ENCODE peak calls at places on chromosomes 7 and 10, in five cellular contexts. A is fibroblast of lung, L is HepG2, T is endodermal cell, G is ovary. M is an unnamed sample.

GRCh38 chr10:12419279-12419847 is 70.0 kb downstream of the CAMK1D start:
- DNase-seq in G (peak; percentile 52), T (no peak), A (peak; percentile 100), L (no peak), M (no peak)

GRCh38 chr7:36905836-36906235 is 181.5 kb upstream of the AOAH start:
- DNase-seq in A (no peak), G (no peak), T (peak; percentile 28), L (no peak), M (no peak)

GRCh38 chr7:39624202-39624807 is 933 bp downstream of the RALA start:
- DNase-seq in G (peak; percentile 25), T (no peak), A (peak; percentile 35), L (no peak), M (no peak)

GRCh38 chr10:80500572-80501380 is 36.9 kb upstream of the SH2D4B start:
- DNase-seq in T (no peak), L (no peak), A (no peak), G (peak; percentile 50), M (no peak)

GRCh38 chr7:44215531-44215930 is 14.8 kb downstream of the YKT6 start:
- DNase-seq in A (no peak), L (no peak), T (no peak), G (no peak), M (peak; percentile 26)

GRCh38 chr10:60661627-60662026 is 116.7 kb upstream of the CDK1 start:
- DNase-seq in A (peak; percentile 83), G (no peak), L (no peak), T (peak; percentile 50), M (no peak)

GRCh38 chr7:121931149-121931922 is 58.4 kb downstream of the PTPRZ1 start:
- DNase-seq in A (no peak), G (no peak), T (no peak), L (no peak), M (no peak)

GRCh38 chr10:113550365-113550764 is 2.5 kb upstream of the HABP2 start:
- DNase-seq in L (no peak), A (peak; percentile 61), G (no peak), T (no peak), M (no peak)

GRCh38 chr7:97081901-97082300 is 35.6 kb upstream of the SDHAF3 start:
- DNase-seq in L (no peak), T (no peak), A (no peak), G (no peak), M (no peak)

GRCh38 chr7:92685146-92686042 is 95.2 kb upstream of the FAM133B start:
- DNase-seq in G (no peak), L (no peak), A (no peak), T (no peak), M (no peak)

GRCh38 chr7:115728518-115728917 is 302.0 kb downstream of the TFEC start:
- DNase-seq in G (no peak), A (no peak), T (no peak), L (no peak), M (no peak)

GRCh38 chr7:35805876-35806275 is 5.0 kb downstream of the SEPTIN7 start:
- DNase-seq in T (no peak), A (no peak), L (no peak), G (no peak), M (no peak)

GRCh38 chr10:26242752-26243151 is 26.2 kb downstream of the GAD2 start:
- DNase-seq in A (no peak), T (no peak), L (no peak), G (no peak), M (no peak)

GRCh38 chr7:95509199-95509598 is 23.5 kb downstream of the ASB4 start:
- DNase-seq in T (peak; percentile 70), L (peak; percentile 25), A (peak; percentile 80), G (no peak), M (peak; percentile 57)

GRCh38 chr10:91194497-91195179 is 25.8 kb upstream of the PCGF5 start:
- DNase-seq in A (peak; percentile 72), G (no peak), T (no peak), L (no peak), M (no peak)

GRCh38 chr7:94700926-94701554 is 45.1 kb upstream of the SGCE start:
- DNase-seq in G (no peak), L (peak; percentile 76), T (no peak), A (no peak), M (no peak)

GRCh38 chr7:49852619-49853462 is 79.4 kb downstream of the VWC2 start:
- DNase-seq in T (peak; percentile 89), G (peak; percentile 60), L (peak; percentile 39), A (peak; percentile 24), M (no peak)

GRCh38 chr10:51369903-51370302 is 295.6 kb downstream of the PRKG1 start:
- DNase-seq in A (peak; percentile 56), G (no peak), T (no peak), L (no peak), M (no peak)

GRCh38 chr10:65675236-65675635 is 1250.6 kb upstream of the LRRTM3 start:
- DNase-seq in A (no peak), G (no peak), L (peak; percentile 59), T (no peak), M (no peak)

GRCh38 chr10:71995880-71996597 is 31.8 kb downstream of the CHST3 start:
- DNase-seq in A (no peak), L (no peak), T (no peak), G (no peak), M (no peak)

GRCh38 chr7:115271332-115272235 is 349.7 kb downstream of the MDFIC start:
- DNase-seq in G (no peak), T (no peak), A (peak; percentile 95), L (no peak), M (no peak)

GRCh38 chr7:3995187-3995586 is 686.9 kb upstream of the FOXK1 start:
- DNase-seq in T (peak; percentile 93), G (no peak), L (peak; percentile 19), A (no peak), M (no peak)

GRCh38 chr7:151542606-151543130 is 23.0 kb upstream of the RHEB start:
- DNase-seq in G (no peak), L (no peak), A (no peak), T (no peak), M (no peak)

GRCh38 chr10:126969310-126969709 is 64.1 kb downstream of the DOCK1 start:
- DNase-seq in G (no peak), A (no peak), L (no peak), T (peak; percentile 80), M (no peak)

GRCh38 chr10:99316374-99316773 is 12.8 kb upstream of the CNNM1 start:
- DNase-seq in T (no peak), A (no peak), L (no peak), G (no peak), M (no peak)

GRCh38 chr10:33660329-33660728 is 325.9 kb upstream of the NRP1 start:
- DNase-seq in A (no peak), T (peak; percentile 49), L (no peak), G (no peak), M (no peak)

GRCh38 chr10:33139191-33139646 is 181.2 kb upstream of the ITGB1 start:
- DNase-seq in L (no peak), T (no peak), A (peak; percentile 37), G (no peak), M (no peak)

GRCh38 chr10:75187961-75188426 is 22.6 kb upstream of the VDAC2 start:
- DNase-seq in T (peak; percentile 87), L (peak; percentile 69), G (peak; percentile 46), A (peak; percentile 56), M (peak; percentile 5)

GRCh38 chr10:10818082-10818481 is 199.6 kb upstream of the CELF2 start:
- DNase-seq in T (no peak), G (no peak), L (no peak), A (peak; percentile 53), M (no peak)

GRCh38 chr10:26642896-26643653 is 54.4 kb upstream of the PDSS1 start:
- DNase-seq in T (peak; percentile 63), L (no peak), A (no peak), G (no peak), M (no peak)

GRCh38 chr7:28062197-28062988 is 118.2 kb downstream of the JAZF1 start:
- DNase-seq in L (peak; percentile 40), G (peak; percentile 82), A (peak; percentile 44), T (peak; percentile 94), M (peak; percentile 43)

GRCh38 chr10:5876181-5876768 is 13.4 kb downstream of the ANKRD16 start:
- DNase-seq in G (no peak), A (peak; percentile 93), L (no peak), T (no peak), M (no peak)

DNA sequence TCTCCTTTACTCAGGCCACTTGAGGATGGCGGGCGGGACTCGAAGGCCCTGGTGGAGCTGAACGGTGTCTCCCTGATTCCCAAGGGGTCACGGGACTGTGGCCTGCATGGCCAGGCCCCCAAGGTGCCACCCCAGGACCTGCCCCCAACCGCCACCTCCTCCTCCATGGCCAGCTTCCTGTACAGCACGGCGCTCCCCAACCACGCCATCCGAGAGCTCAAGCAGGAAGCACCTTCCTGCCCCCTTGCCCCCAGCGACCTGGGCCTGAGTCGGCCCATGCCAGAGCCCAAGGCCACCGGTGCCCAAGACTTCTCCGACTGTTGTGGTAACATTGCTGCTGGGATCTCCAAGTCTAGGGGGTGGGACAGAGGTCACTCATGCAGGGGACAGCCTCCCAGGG is 65.7 kb downstream of the GTF2IRD1 start:
- DNase-seq in T (no peak), L (no peak), A (no peak), G (no peak), M (no peak)
- H3K27me3 ChIP-seq in T (no peaks in the 10 kb centered on the region), L (no peaks in the 10 kb centered on the region), A (no peaks in the 10 kb centered on the region), G (no peaks in the 10 kb centered on the region), M (no peaks in the 10 kb centered on the region)

GRCh38 chr10:69656719-69657269 is 26.7 kb downstream of the FAM241B start:
- DNase-seq in A (no peak), L (no peak), T (no peak), G (no peak), M (no peak)
- H3K27me3 ChIP-seq in A (peaks cover 11% of the 10 kb centered on the region), L (peaks cover 37% of the 10 kb centered on the region), T (no peaks in the 10 kb centered on the region), G (no peaks in the 10 kb centered on the region), M (peaks cover 3% of the 10 kb centered on the region)

DNA sequence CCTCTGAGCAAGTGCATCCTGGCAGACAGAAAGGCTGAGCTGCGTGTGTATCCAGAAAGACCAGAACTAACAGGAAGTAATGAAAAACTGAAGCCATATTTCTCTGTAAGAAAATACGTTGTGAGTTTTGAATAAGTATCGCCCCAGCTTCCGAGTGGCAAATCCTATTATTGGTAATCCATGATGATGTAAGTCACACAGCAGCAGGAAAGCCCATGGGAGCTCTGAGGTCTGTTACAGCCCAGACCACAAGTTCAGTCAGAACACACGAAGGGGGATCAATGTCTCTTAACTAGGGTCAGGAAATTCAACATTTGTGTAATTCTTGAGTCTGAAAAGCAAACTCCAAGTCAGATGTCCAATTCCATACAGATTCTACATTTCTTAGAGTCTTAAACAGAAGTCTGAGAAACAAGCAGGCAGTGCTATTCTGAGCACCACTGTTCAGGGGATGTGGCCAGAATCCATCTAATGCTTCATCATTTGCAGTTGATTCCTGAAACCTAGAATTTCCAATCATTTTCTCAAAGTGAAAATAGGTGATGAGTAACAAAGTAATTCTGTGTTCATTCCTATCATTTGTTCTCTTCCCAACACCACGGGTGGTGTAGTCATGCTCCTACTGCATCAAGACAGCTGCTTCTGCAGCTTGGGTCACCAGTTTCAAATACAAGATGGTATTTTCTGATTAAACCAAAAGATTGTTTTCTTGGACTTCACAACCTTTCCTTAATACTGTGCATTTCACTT is at the start of gene LRIT2:
- DNase-seq in T (no peak), L (no peak), A (no peak), G (no peak), M (no peak)
- H3K27me3 ChIP-seq in T (peaks cover 59% of the 10 kb centered on the region), L (no peaks in the 10 kb centered on the region), A (no peaks in the 10 kb centered on the region), G (no peaks in the 10 kb centered on the region), M (no peaks in the 10 kb centered on the region)

GRCh38 chr10:21516270-21517131 is 9.0 kb downstream of the SKIDA1 start:
- DNase-seq in A (peak; percentile 78), G (peak; percentile 64), L (no peak), T (peak; percentile 89), M (peak; percentile 57)
- H3K27me3 ChIP-seq in A (no peaks in the 10 kb centered on the region), G (no peaks in the 10 kb centered on the region), L (no peaks in the 10 kb centered on the region), T (no peaks in the 10 kb centered on the region), M (no peaks in the 10 kb centered on the region)